ENCODE peak calls at places on chromosomes 7 and 10, in ten cellular contexts. Q is NB4, L is transverse colon, F is uterus, X is sigmoid colon, C is IMR-90, N is GM12891, O is ovary, Y is suprapubic skin, D is A549. G is an unnamed sample.

GRCh38 chr7:126394406-126394805 is 858.3 kb downstream of the GRM8 start:
- DNase-seq in Q (no peak), L (no peak), F (no peak), X (no peak), C (no peak), N (no peak), O (no peak), Y (no peak), D (no peak), G (no peak)

GRCh38 chr10:61452655-61453641 is at the start of gene TMEM26:
- DNase-seq in Q (no peak), L (peak), F (peak), X (peak), C (peak), N (no peak), O (peak), Y (peak), D (peak), G (peak)

GRCh38 chr10:93357680-93358079 is 124.5 kb downstream of the MYOF start:
- DNase-seq in Q (peak), L (no peak), F (no peak), X (no peak), C (peak), N (no peak), O (no peak), Y (no peak), D (peak), G (no peak)

GRCh38 chr7:42155836-42156540 is 81.0 kb downstream of the GLI3 start:
- DNase-seq in Q (no peak), L (no peak), F (no peak), X (no peak), C (peak), N (no peak), O (no peak), Y (no peak), D (no peak), G (no peak)

GRCh38 chr10:7045891-7046599 is 364.8 kb downstream of the SFMBT2 start:
- DNase-seq in Q (peak), L (peak), F (no peak), X (no peak), C (no peak), N (no peak), O (no peak), Y (no peak), D (no peak), G (no peak)

GRCh38 chr10:116787893-116788665 is 45.7 kb upstream of the HSPA12A start:
- DNase-seq in Q (peak), L (peak), F (peak), X (peak), C (peak), N (peak), O (peak), Y (peak), D (peak), G (peak)

GRCh38 chr7:45177801-45178200 is 20.2 kb downstream of the RAMP3 start:
- DNase-seq in Q (no peak), L (no peak), F (no peak), X (peak), C (no peak), N (no peak), O (no peak), Y (peak), D (no peak), G (no peak)

GRCh38 chr10:77841711-77842375 is 84.7 kb downstream of the DLG5 start:
- DNase-seq in Q (no peak), L (no peak), F (no peak), X (no peak), C (no peak), N (no peak), O (no peak), Y (no peak), D (no peak), G (no peak)

GRCh38 chr10:100510533-100511308 is 8.9 kb downstream of the SEC31B start:
- DNase-seq in Q (peak), L (no peak), F (no peak), X (no peak), C (peak), N (no peak), O (no peak), Y (no peak), D (no peak), G (no peak)

GRCh38 chr7:81676105-81676811 is 93.6 kb downstream of the HGF start:
- DNase-seq in Q (peak), L (no peak), F (no peak), X (no peak), C (no peak), N (no peak), O (no peak), Y (no peak), D (no peak), G (no peak)

GRCh38 chr10:70494536-70494935 is 16.0 kb downstream of the PALD1 start:
- DNase-seq in Q (peak), L (no peak), F (no peak), X (no peak), C (no peak), N (no peak), O (no peak), Y (no peak), D (no peak), G (no peak)

GRCh38 chr10:70321897-70322890 is 38.4 kb upstream of the NPFFR1 start:
- DNase-seq in Q (no peak), L (no peak), F (no peak), X (no peak), C (no peak), N (no peak), O (no peak), Y (no peak), D (no peak), G (no peak)

GRCh38 chr10:130689743-130690626 is 553.8 kb downstream of the GLRX3 start:
- DNase-seq in Q (no peak), L (no peak), F (no peak), X (no peak), C (no peak), N (no peak), O (no peak), Y (no peak), D (no peak), G (no peak)

GRCh38 chr7:12299367-12299766 is 88.3 kb downstream of the TMEM106B start:
- DNase-seq in Q (no peak), L (no peak), F (no peak), X (no peak), C (no peak), N (no peak), O (no peak), Y (no peak), D (no peak), G (no peak)

GRCh38 chr7:153370092-153370491 is 610.5 kb downstream of the ACTR3B start:
- DNase-seq in Q (peak), L (no peak), F (no peak), X (no peak), C (no peak), N (no peak), O (no peak), Y (no peak), D (no peak), G (no peak)

GRCh38 chr7:30472771-30473392 is 5.7 kb downstream of the NOD1 start:
- DNase-seq in Q (no peak), L (no peak), F (no peak), X (peak), C (peak), N (no peak), O (no peak), Y (no peak), D (no peak), G (no peak)

GRCh38 chr7:152395115-152395514 is 40.7 kb downstream of the KMT2C start:
- DNase-seq in Q (peak), L (no peak), F (no peak), X (no peak), C (peak), N (no peak), O (no peak), Y (no peak), D (no peak), G (no peak)

GRCh38 chr7:47008461-47008860 is 573.5 kb downstream of the TNS3 start:
- DNase-seq in Q (no peak), L (no peak), F (no peak), X (no peak), C (peak), N (no peak), O (no peak), Y (no peak), D (no peak), G (no peak)

GRCh38 chr7:42237162-42237821 is at the start of gene GLI3:
- DNase-seq in Q (peak), L (peak), F (peak), X (peak), C (peak), N (peak), O (peak), Y (peak), D (peak), G (peak)

GRCh38 chr7:28349637-28350036 is 62.7 kb upstream of the CREB5 start:
- DNase-seq in Q (no peak), L (no peak), F (no peak), X (no peak), C (peak), N (no peak), O (no peak), Y (no peak), D (peak), G (no peak)

GRCh38 chr10:110818311-110819257 is 53.1 kb upstream of the PDCD4 start:
- DNase-seq in Q (no peak), L (peak), F (no peak), X (peak), C (no peak), N (no peak), O (peak), Y (no peak), D (no peak), G (no peak)

GRCh38 chr10:103040424-103040823 is 122.3 kb downstream of the CNNM2 start:
- DNase-seq in Q (no peak), L (no peak), F (no peak), X (no peak), C (peak), N (no peak), O (no peak), Y (no peak), D (no peak), G (no peak)

GRCh38 chr7:77537595-77538185 is 595 bp downstream of the PTPN12 start:
- DNase-seq in Q (peak), L (peak), F (peak), X (peak), C (no peak), N (peak), O (peak), Y (peak), D (peak), G (peak)

GRCh38 chr10:62738916-62739315 is 65.6 kb upstream of the ADO start:
- DNase-seq in Q (no peak), L (no peak), F (no peak), X (no peak), C (peak), N (no peak), O (no peak), Y (no peak), D (no peak), G (no peak)

GRCh38 chr7:50781371-50781770 is 1.3 kb downstream of the GRB10 start:
- DNase-seq in Q (no peak), L (no peak), F (no peak), X (no peak), C (no peak), N (no peak), O (no peak), Y (no peak), D (no peak), G (no peak)

GRCh38 chr10:5977471-5978370 is at the start of gene IL15RA:
- DNase-seq in Q (peak), L (peak), F (peak), X (peak), C (peak), N (peak), O (peak), Y (peak), D (peak), G (peak)

GRCh38 chr10:14601872-14602725 is 172.6 kb downstream of the FAM107B start:
- DNase-seq in Q (peak), L (peak), F (peak), X (no peak), C (peak), N (peak), O (no peak), Y (no peak), D (peak), G (no peak)

GRCh38 chr10:101022967-101023705 is 7.8 kb downstream of the PDZD7 start:
- DNase-seq in Q (no peak), L (no peak), F (no peak), X (peak), C (no peak), N (no peak), O (no peak), Y (no peak), D (no peak), G (no peak)

GRCh38 chr7:115630049-115630448 is 400.5 kb downstream of the TFEC start:
- DNase-seq in Q (no peak), L (no peak), F (no peak), X (no peak), C (no peak), N (no peak), O (no peak), Y (no peak), D (no peak), G (peak)

GRCh38 chr7:37604078-37604477 is 79.5 kb upstream of the GPR141 start:
- DNase-seq in Q (no peak), L (no peak), F (no peak), X (no peak), C (no peak), N (no peak), O (no peak), Y (no peak), D (no peak), G (no peak)

GRCh38 chr7:113159746-113160339 is 41.5 kb upstream of the SMIM30 start:
- DNase-seq in Q (peak), L (no peak), F (no peak), X (no peak), C (peak), N (no peak), O (no peak), Y (no peak), D (peak), G (no peak)

GRCh38 chr7:128829391-128830166 is 627 bp upstream of the FLNC start:
- DNase-seq in Q (peak), L (no peak), F (peak), X (peak), C (peak), N (no peak), O (no peak), Y (no peak), D (no peak), G (peak)

GRCh38 chr7:90910136-90910535 is 314.0 kb downstream of the CDK14 start:
- DNase-seq in Q (no peak), L (no peak), F (no peak), X (no peak), C (peak), N (no peak), O (no peak), Y (no peak), D (no peak), G (no peak)

GRCh38 chr10:1217237-1217587 is 161.0 kb downstream of the WDR37 start:
- DNase-seq in Q (no peak), L (no peak), F (no peak), X (no peak), C (no peak), N (no peak), O (no peak), Y (no peak), D (no peak), G (no peak)

GRCh38 chr7:4552985-4553384 is 129.1 kb upstream of the FOXK1 start:
- DNase-seq in Q (no peak), L (no peak), F (no peak), X (no peak), C (no peak), N (no peak), O (no peak), Y (no peak), D (no peak), G (no peak)

GRCh38 chr7:4550117-4550516 is 132.0 kb upstream of the FOXK1 start:
- DNase-seq in Q (no peak), L (no peak), F (no peak), X (no peak), C (no peak), N (no peak), O (no peak), Y (no peak), D (no peak), G (no peak)

GRCh38 chr7:4549681-4550080 is 132.4 kb upstream of the FOXK1 start:
- DNase-seq in Q (no peak), L (no peak), F (no peak), X (no peak), C (no peak), N (no peak), O (no peak), Y (no peak), D (no peak), G (no peak)
- TF ChIP-seq POLR2A in Q (no peak), L (no peak), F (no peak), X (no peak), C (no peak), N (no peak), O (no peak), Y (no peak), D (no peak), G (no peak)

GRCh38 chr7:70710651-70711050 is 421.3 kb upstream of the GALNT17 start:
- DNase-seq in Q (no peak), L (no peak), F (no peak), X (no peak), C (no peak), N (no peak), O (no peak), Y (no peak), D (no peak), G (no peak)
- TF ChIP-seq POLR2A in Q (no peak), L (no peak), F (no peak), X (no peak), C (no peak), N (no peak), O (no peak), Y (no peak), D (no peak), G (no peak)

DNA sequence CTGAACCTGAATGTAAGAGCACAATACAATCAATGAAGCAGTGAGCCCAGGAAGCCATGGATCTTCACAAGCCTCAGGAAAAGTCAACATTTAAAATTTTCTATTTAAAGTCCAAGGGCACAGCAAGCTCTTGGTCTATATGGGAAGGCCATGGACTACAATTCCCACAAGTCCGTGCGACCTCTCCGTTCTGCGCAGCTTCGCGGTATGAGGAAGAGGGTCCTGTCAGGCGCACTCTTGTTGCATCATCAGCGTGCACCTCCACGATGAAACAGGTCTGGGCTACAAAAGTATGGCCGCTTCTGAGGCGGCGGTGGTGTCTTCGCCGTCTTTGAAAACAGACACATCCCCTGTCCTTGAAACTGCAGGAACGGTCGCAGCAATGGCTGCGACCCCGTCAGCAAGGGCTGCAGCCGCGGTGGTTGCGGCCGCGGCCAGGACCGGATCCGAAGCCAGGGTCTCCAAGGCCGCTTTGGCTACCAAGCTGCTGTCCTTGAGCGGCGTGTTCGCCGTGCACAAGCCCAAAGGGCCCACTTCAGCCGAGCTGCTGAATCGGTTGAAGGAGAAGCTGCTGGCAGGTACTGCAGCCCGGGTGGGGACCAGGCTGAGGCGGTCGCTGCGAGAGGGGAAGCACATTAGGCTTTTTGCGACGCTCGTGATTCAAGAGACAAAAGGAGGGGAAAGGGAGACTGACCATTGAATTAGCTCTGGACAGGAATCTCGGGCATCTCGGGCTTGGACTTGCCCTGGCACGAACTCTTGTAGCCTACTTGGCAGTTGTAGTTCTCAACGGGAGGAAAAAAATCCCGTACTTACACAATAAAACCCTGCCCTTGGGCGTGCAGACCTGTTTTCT is at the start of gene TRUB1:
- DNase-seq in Q (peak), L (peak), F (peak), X (peak), C (peak), N (peak), O (peak), Y (peak), D (peak), G (peak)
- TF ChIP-seq POLR2A in Q (peak), L (peak), F (peak), X (no peak), C (peak), N (peak), O (peak), Y (no peak), D (peak), G (peak)

GRCh38 chr7:65269150-65269856 is 104.4 kb upstream of the ZNF92 start:
- DNase-seq in Q (peak), L (no peak), F (no peak), X (no peak), C (peak), N (no peak), O (no peak), Y (no peak), D (peak), G (peak)
- TF ChIP-seq POLR2A in Q (peak), L (no peak), F (no peak), X (no peak), C (no peak), N (no peak), O (no peak), Y (no peak), D (peak), G (no peak)

GRCh38 chr7:92802398-92802797 is 34.0 kb downstream of the CDK6 start:
- DNase-seq in Q (no peak), L (no peak), F (no peak), X (no peak), C (no peak), N (no peak), O (no peak), Y (no peak), D (no peak), G (no peak)
- TF ChIP-seq POLR2A in Q (no peak), L (no peak), F (no peak), X (no peak), C (no peak), N (no peak), O (no peak), Y (no peak), D (no peak), G (no peak)

GRCh38 chr10:95416270-95416669 is 125.5 kb upstream of the PDLIM1 start:
- DNase-seq in Q (no peak), L (no peak), F (no peak), X (no peak), C (no peak), N (no peak), O (no peak), Y (peak), D (no peak), G (no peak)

GRCh38 chr10:95414016-95414830 is 123.4 kb upstream of the PDLIM1 start:
- DNase-seq in Q (no peak), L (no peak), F (no peak), X (no peak), C (no peak), N (no peak), O (no peak), Y (peak), D (no peak), G (no peak)

GRCh38 chr10:95413608-95414007 is 122.8 kb upstream of the PDLIM1 start:
- DNase-seq in Q (no peak), L (no peak), F (no peak), X (no peak), C (no peak), N (no peak), O (no peak), Y (peak), D (no peak), G (no peak)

GRCh38 chr10:95415631-95416031 is 124.8 kb upstream of the PDLIM1 start:
- DNase-seq in Q (no peak), L (no peak), F (no peak), X (no peak), C (no peak), N (no peak), O (no peak), Y (peak), D (no peak), G (no peak)

DNA sequence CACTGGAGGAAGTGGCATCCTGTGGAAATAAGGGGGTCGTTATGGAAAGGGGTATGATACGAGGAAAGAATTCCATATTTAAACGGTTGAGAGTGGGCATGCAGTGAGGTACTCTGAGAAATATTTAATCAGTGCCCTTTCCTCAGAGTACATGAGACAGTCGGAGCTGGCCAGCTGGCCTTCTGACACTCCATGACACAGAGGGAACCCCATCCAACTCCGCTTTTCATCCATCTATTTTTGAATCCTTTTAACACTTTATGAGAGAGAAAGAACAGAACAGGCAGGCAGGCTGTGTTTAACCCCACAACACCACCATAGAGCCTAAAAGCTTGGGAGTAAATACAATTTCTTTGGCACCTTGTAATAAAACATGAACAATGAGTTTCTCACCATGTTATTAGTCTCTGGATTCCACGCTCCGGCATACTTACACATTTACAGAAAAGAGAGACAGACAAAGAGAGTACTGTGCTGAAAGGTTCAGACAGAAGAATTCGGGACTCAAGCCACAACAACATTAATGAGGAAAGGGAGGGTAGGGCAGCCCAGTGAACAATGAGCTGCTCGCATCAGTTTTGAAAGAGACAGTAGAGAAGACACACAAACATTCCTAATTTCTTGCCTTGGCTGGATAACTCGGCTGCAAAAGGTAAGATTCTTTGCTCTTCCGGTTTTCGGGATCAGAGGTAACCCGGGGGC is 124.2 kb upstream of the PDLIM1 start:
- DNase-seq in Q (no peak), L (no peak), F (no peak), X (no peak), C (no peak), N (no peak), O (no peak), Y (peak), D (no peak), G (no peak)
- TF ChIP-seq POLR2A in Q (no peak), L (no peak), F (no peak), X (no peak), C (no peak), N (no peak), O (no peak), Y (no peak), D (no peak), G (no peak)

G was measured in right lobe of liver.